ENCODE peak calls at places on chromosomes 1 and 21, in six cellular contexts. W, C, B, E, D and I are unnamed samples.
A peak's percentile ranks its signal among the peaks of the same experiment; 100 is the strongest.

GRCh38 chr1:32541064-32541566 is 1.9 kb downstream of the ZBTB8A start:
- DNase-seq in B (no peak), W (no peak), E (no peak), D (no peak), C (no peak), I (no peak)

GRCh38 chr1:55428944-55429931 is 214.1 kb upstream of the USP24 start:
- DNase-seq in W (peak; percentile 90), D (peak; percentile 70), B (no peak), C (peak; percentile 13), E (no peak), I (no peak)

GRCh38 chr1:7117599-7118281 is 332.5 kb downstream of the CAMTA1 start:
- DNase-seq in B (no peak), W (peak; percentile 96), E (no peak), C (no peak), D (no peak), I (no peak)

GRCh38 chr21:42627527-42628289 is 25.7 kb upstream of the PDE9A start:
- DNase-seq in B (peak; percentile 19), E (no peak), C (peak; percentile 66), W (no peak), D (no peak), I (no peak)

GRCh38 chr1:17545354-17545753 is 5.9 kb downstream of the ARHGEF10L start:
- DNase-seq in W (no peak), E (no peak), D (no peak), B (no peak), C (no peak), I (no peak)

GRCh38 chr1:202618387-202619022 is 91.7 kb downstream of the SYT2 start:
- DNase-seq in C (no peak), W (no peak), B (no peak), E (no peak), D (no peak), I (no peak)

GRCh38 chr1:38021969-38022368 is 9.4 kb downstream of the UTP11 start:
- DNase-seq in B (no peak), D (no peak), E (no peak), C (no peak), W (no peak), I (no peak)

GRCh38 chr1:151935154-151935553 is 25.8 kb upstream of the THEM4 start:
- DNase-seq in C (no peak), B (no peak), W (peak; percentile 22), E (no peak), D (no peak), I (no peak)

GRCh38 chr1:117114816-117115215 is 6.7 kb downstream of the TRIM45 start:
- DNase-seq in D (no peak), E (no peak), C (no peak), B (no peak), W (no peak), I (no peak)

GRCh38 chr1:228478912-228479665 is 8.1 kb upstream of the RNF187 start:
- DNase-seq in D (no peak), E (no peak), C (no peak), B (no peak), W (peak; percentile 86), I (no peak)

GRCh38 chr1:171141336-171142051 is 43.6 kb upstream of the FMO2 start:
- DNase-seq in E (no peak), W (peak; percentile 24), C (peak; percentile 71), B (no peak), D (peak; percentile 70), I (peak; percentile 50)

GRCh38 chr1:8908388-8909151 is 30.1 kb upstream of the ENO1 start:
- DNase-seq in D (no peak), B (no peak), C (no peak), E (no peak), W (no peak), I (no peak)

GRCh38 chr1:17632541-17633193 is 93.2 kb downstream of the ARHGEF10L start:
- DNase-seq in W (no peak), E (no peak), B (no peak), D (no peak), C (no peak), I (peak; percentile 10)

GRCh38 chr1:110021285-110021684 is 13.1 kb upstream of the STRIP1 start:
- DNase-seq in E (no peak), W (no peak), B (no peak), C (no peak), D (no peak), I (no peak)

GRCh38 chr1:63723618-63724017 is 50.2 kb upstream of the ROR1 start:
- DNase-seq in C (no peak), E (no peak), D (no peak), W (no peak), B (no peak), I (no peak)

GRCh38 chr1:212504171-212504803 is 71.6 kb downstream of the NENF start:
- DNase-seq in C (no peak), B (no peak), E (no peak), W (no peak), D (no peak), I (no peak)

GRCh38 chr1:183032122-183032921 is 9.1 kb downstream of the LAMC1 start:
- DNase-seq in E (no peak), D (no peak), C (no peak), W (no peak), B (no peak), I (no peak)

GRCh38 chr1:54937469-54937868 is 43.0 kb upstream of the TMEM61 start:
- DNase-seq in W (peak; percentile 16), B (no peak), E (no peak), D (no peak), C (no peak), I (no peak)

GRCh38 chr1:201753492-201753891 is 75.5 kb upstream of the IPO9 start:
- DNase-seq in C (no peak), W (no peak), D (no peak), E (no peak), B (no peak), I (no peak)

GRCh38 chr1:55057956-55058298 is 18.6 kb downstream of the PCSK9 start:
- DNase-seq in C (no peak), E (no peak), B (no peak), W (no peak), D (no peak), I (no peak)

GRCh38 chr1:101098327-101098726 is 72.7 kb upstream of the DPH5 start:
- DNase-seq in B (no peak), E (no peak), W (no peak), D (no peak), C (no peak), I (no peak)

GRCh38 chr1:33683913-33684312 is 180.0 kb upstream of the HMGB4 start:
- DNase-seq in E (no peak), D (no peak), W (peak; percentile 4), C (peak; percentile 12), B (no peak), I (no peak)

GRCh38 chr1:224791362-224791941 is 138.0 kb upstream of the DNAH14 start:
- DNase-seq in D (no peak), C (no peak), W (no peak), E (no peak), B (no peak), I (no peak)

GRCh38 chr1:92851729-92852128 is 19.9 kb downstream of the RPL5 start:
- DNase-seq in B (peak; percentile 7), W (no peak), D (no peak), C (no peak), E (no peak), I (no peak)